ENCODE peak calls at places on chromosome 10, in nine cellular contexts. One of them, this sample, is unnamed.

GRCh38 chr10:106473129-106473528 is 691.4 kb downstream of the SORCS1 start:
- DNase-seq in heart right ventricle: no peak
- DNase-seq in fibroblast of the aortic adventitia: no peak
- DNase-seq in cardiac fibroblast: no peak
- DNase-seq in stomach: no peak
- DNase-seq in IMR-90: no peak
- DNase-seq in breast epithelium: no peak
- DNase-seq in spleen: no peak
- DNase-seq in cardiac muscle cell: no peak
- DNase-seq in this sample: no peak

GRCh38 chr10:16156681-16157080 is 280.1 kb upstream of the PTER start:
- DNase-seq in fibroblast of the aortic adventitia: no peak
- DNase-seq in cardiac fibroblast: no peak
- DNase-seq in IMR-90: no peak
- DNase-seq in spleen: no peak
- DNase-seq in cardiac muscle cell: no peak
- DNase-seq in heart right ventricle: no peak
- DNase-seq in stomach: no peak
- DNase-seq in breast epithelium: no peak
- DNase-seq in this sample: no peak

GRCh38 chr10:77936697-77937567 is 10.4 kb upstream of the DLG5 start:
- DNase-seq in fibroblast of the aortic adventitia: no peak
- DNase-seq in heart right ventricle: no peak
- DNase-seq in IMR-90: no peak
- DNase-seq in cardiac muscle cell: no peak
- DNase-seq in spleen: no peak
- DNase-seq in cardiac fibroblast: no peak
- DNase-seq in stomach: no peak
- DNase-seq in breast epithelium: no peak
- DNase-seq in this sample: no peak

GRCh38 chr10:9004736-9005135 is 950.2 kb downstream of the GATA3 start:
- DNase-seq in cardiac muscle cell: no peak
- DNase-seq in cardiac fibroblast: no peak
- DNase-seq in spleen: no peak
- DNase-seq in fibroblast of the aortic adventitia: no peak
- DNase-seq in stomach: no peak
- DNase-seq in breast epithelium: no peak
- DNase-seq in IMR-90: no peak
- DNase-seq in heart right ventricle: no peak
- DNase-seq in this sample: no peak

GRCh38 chr10:113326160-113327111 is 226.4 kb upstream of the HABP2 start:
- DNase-seq in fibroblast of the aortic adventitia: peak
- DNase-seq in IMR-90: peak
- DNase-seq in spleen: no peak
- DNase-seq in stomach: no peak
- DNase-seq in cardiac muscle cell: no peak
- DNase-seq in heart right ventricle: no peak
- DNase-seq in breast epithelium: no peak
- DNase-seq in cardiac fibroblast: peak
- DNase-seq in this sample: peak

GRCh38 chr10:8044908-8045727 is 9.4 kb upstream of the GATA3 start:
- DNase-seq in cardiac muscle cell: no peak
- DNase-seq in stomach: no peak
- DNase-seq in spleen: no peak
- DNase-seq in fibroblast of the aortic adventitia: no peak
- DNase-seq in IMR-90: no peak
- DNase-seq in cardiac fibroblast: no peak
- DNase-seq in breast epithelium: no peak
- DNase-seq in heart right ventricle: no peak
- DNase-seq in this sample: no peak

GRCh38 chr10:108421256-108421655 is 1256.8 kb upstream of the SORCS1 start:
- DNase-seq in fibroblast of the aortic adventitia: no peak
- DNase-seq in cardiac fibroblast: no peak
- DNase-seq in stomach: no peak
- DNase-seq in cardiac muscle cell: no peak
- DNase-seq in IMR-90: no peak
- DNase-seq in breast epithelium: no peak
- DNase-seq in spleen: no peak
- DNase-seq in heart right ventricle: no peak
- DNase-seq in this sample: peak

GRCh38 chr10:34769941-34770340 is 45.2 kb downstream of the PARD3 start:
- DNase-seq in cardiac muscle cell: no peak
- DNase-seq in IMR-90: no peak
- DNase-seq in cardiac fibroblast: no peak
- DNase-seq in stomach: no peak
- DNase-seq in spleen: no peak
- DNase-seq in heart right ventricle: no peak
- DNase-seq in breast epithelium: no peak
- DNase-seq in fibroblast of the aortic adventitia: no peak
- DNase-seq in this sample: no peak

GRCh38 chr10:110400173-110400947 is 95.6 kb upstream of the SMNDC1 start:
- DNase-seq in spleen: no peak
- DNase-seq in stomach: no peak
- DNase-seq in IMR-90: peak
- DNase-seq in breast epithelium: no peak
- DNase-seq in cardiac fibroblast: no peak
- DNase-seq in fibroblast of the aortic adventitia: no peak
- DNase-seq in cardiac muscle cell: no peak
- DNase-seq in heart right ventricle: no peak
- DNase-seq in this sample: no peak

GRCh38 chr10:17003151-17003550 is 126.5 kb downstream of the CUBN start:
- DNase-seq in heart right ventricle: no peak
- DNase-seq in breast epithelium: no peak
- DNase-seq in cardiac fibroblast: peak
- DNase-seq in cardiac muscle cell: no peak
- DNase-seq in fibroblast of the aortic adventitia: peak
- DNase-seq in spleen: no peak
- DNase-seq in stomach: no peak
- DNase-seq in IMR-90: peak
- DNase-seq in this sample: no peak

GRCh38 chr10:99304027-99304856 is 24.9 kb upstream of the CNNM1 start:
- DNase-seq in fibroblast of the aortic adventitia: no peak
- DNase-seq in heart right ventricle: no peak
- DNase-seq in spleen: no peak
- DNase-seq in IMR-90: no peak
- DNase-seq in breast epithelium: no peak
- DNase-seq in stomach: no peak
- DNase-seq in cardiac muscle cell: peak
- DNase-seq in cardiac fibroblast: no peak
- DNase-seq in this sample: no peak

GRCh38 chr10:103669243-103669929 is 175.9 kb downstream of the NEURL1 start:
- DNase-seq in heart right ventricle: no peak
- DNase-seq in cardiac muscle cell: no peak
- DNase-seq in spleen: no peak
- DNase-seq in stomach: no peak
- DNase-seq in cardiac fibroblast: no peak
- DNase-seq in fibroblast of the aortic adventitia: no peak
- DNase-seq in IMR-90: peak
- DNase-seq in breast epithelium: no peak
- DNase-seq in this sample: no peak

GRCh38 chr10:14032406-14032998 is 298.2 kb downstream of the FRMD4A start:
- DNase-seq in breast epithelium: no peak
- DNase-seq in cardiac muscle cell: peak
- DNase-seq in spleen: peak
- DNase-seq in heart right ventricle: peak
- DNase-seq in stomach: no peak
- DNase-seq in IMR-90: no peak
- DNase-seq in fibroblast of the aortic adventitia: no peak
- DNase-seq in cardiac fibroblast: no peak
- DNase-seq in this sample: peak

GRCh38 chr10:119135517-119135890 is 30.0 kb downstream of the SFXN4 start:
- DNase-seq in breast epithelium: no peak
- DNase-seq in spleen: no peak
- DNase-seq in cardiac muscle cell: no peak
- DNase-seq in fibroblast of the aortic adventitia: peak
- DNase-seq in heart right ventricle: no peak
- DNase-seq in stomach: no peak
- DNase-seq in cardiac fibroblast: peak
- DNase-seq in IMR-90: peak
- DNase-seq in this sample: no peak
- H3K4me3 ChIP-seq in breast epithelium: no peak
- H3K4me3 ChIP-seq in spleen: peak
- H3K4me3 ChIP-seq in cardiac muscle cell: no peak
- H3K4me3 ChIP-seq in fibroblast of the aortic adventitia: no peak
- H3K4me3 ChIP-seq in heart right ventricle: no peak
- H3K4me3 ChIP-seq in stomach: no peak
- H3K4me3 ChIP-seq in cardiac fibroblast: no peak
- H3K4me3 ChIP-seq in IMR-90: no peak
- H3K4me3 ChIP-seq in this sample: no peak

DNA sequence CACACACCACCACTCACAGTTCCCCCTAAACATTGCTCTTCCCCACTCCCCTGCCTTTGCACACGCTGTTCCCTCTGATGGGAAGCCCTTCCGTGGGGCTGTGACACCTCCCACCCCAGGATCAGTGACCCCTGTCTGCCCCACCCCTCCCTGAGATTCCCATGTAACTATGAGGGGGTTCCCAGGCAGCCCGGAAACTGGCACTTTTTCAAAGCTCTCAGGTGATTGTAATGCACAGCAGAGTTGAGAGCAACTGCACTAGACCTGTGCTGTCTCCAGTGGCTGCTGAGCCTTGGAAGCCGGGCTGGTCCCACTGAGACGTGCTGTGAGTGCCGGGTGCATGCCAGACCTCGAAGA is 29.8 kb downstream of the GPRIN2 start:
- DNase-seq in cardiac muscle cell: no peak
- DNase-seq in breast epithelium: peak
- DNase-seq in heart right ventricle: no peak
- DNase-seq in spleen: peak
- DNase-seq in cardiac fibroblast: peak
- DNase-seq in IMR-90: no peak
- DNase-seq in fibroblast of the aortic adventitia: no peak
- DNase-seq in stomach: peak
- DNase-seq in this sample: no peak
- TF ChIP-seq CTCF in cardiac muscle cell: no peak
- TF ChIP-seq CTCF in breast epithelium: no peak
- TF ChIP-seq CTCF in heart right ventricle: no peak
- TF ChIP-seq CTCF in spleen: no peak
- TF ChIP-seq CTCF in cardiac fibroblast: no peak
- TF ChIP-seq CTCF in IMR-90: no peak
- TF ChIP-seq CTCF in fibroblast of the aortic adventitia: no peak
- TF ChIP-seq CTCF in stomach: no peak
- TF ChIP-seq CTCF in this sample: no peak

GRCh38 chr10:124419635-124420034 is 912 bp upstream of the OAT start:
- DNase-seq in spleen: peak
- DNase-seq in IMR-90: no peak
- DNase-seq in breast epithelium: no peak
- DNase-seq in fibroblast of the aortic adventitia: no peak
- DNase-seq in cardiac muscle cell: no peak
- DNase-seq in heart right ventricle: no peak
- DNase-seq in cardiac fibroblast: no peak
- DNase-seq in stomach: peak
- DNase-seq in this sample: no peak
- H3K4me3 ChIP-seq in spleen: peak
- H3K4me3 ChIP-seq in IMR-90: no peak
- H3K4me3 ChIP-seq in breast epithelium: no peak
- H3K4me3 ChIP-seq in fibroblast of the aortic adventitia: no peak
- H3K4me3 ChIP-seq in cardiac muscle cell: no peak
- H3K4me3 ChIP-seq in heart right ventricle: no peak
- H3K4me3 ChIP-seq in cardiac fibroblast: no peak
- H3K4me3 ChIP-seq in stomach: peak
- H3K4me3 ChIP-seq in this sample: no peak

DNA sequence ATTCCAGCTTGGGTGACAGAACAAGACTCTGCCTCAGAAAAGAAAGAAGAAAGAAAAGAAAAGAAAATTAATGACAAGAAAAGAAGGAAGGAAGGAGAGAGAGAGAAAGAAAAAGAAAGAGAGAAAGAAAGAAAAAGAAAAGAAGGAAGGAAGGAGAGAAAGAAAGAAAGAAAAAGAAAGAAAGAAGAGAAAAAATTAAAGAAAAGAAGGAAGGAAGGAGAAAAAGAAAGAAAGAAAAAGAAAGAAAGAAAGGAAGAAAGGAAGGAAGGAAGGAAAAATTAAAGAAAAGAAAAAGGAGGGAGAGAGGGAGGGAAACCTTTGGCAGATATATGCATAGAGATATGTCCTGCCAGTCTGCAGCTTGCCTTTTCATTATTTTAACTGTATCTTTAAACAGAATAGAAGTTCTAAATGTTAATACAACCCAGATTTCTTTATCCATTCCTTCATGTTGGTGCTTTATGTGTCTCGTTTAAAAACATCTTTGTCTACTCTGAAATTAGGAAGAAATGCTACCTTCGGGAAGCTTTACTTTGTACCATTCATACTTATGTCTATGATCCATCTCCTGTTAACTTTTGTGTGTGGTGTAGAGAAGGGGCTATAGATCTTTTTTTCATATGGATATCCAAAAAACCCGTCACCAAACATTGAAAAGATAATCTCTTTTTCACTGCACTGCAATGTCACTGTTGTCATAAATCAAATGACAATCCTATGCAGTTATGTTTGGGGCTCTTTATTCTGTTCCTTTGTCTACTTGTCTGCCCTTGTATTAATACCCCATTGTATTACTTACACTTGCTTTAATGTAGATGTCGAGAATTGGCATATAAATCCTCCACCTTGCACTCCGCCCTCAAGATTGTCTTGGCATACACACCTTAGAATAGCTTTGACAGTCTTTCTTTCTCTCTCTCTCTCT is 70.8 kb downstream of the VSTM4 start:
- DNase-seq in heart right ventricle: no peak
- DNase-seq in fibroblast of the aortic adventitia: no peak
- DNase-seq in cardiac fibroblast: no peak
- DNase-seq in cardiac muscle cell: no peak
- DNase-seq in breast epithelium: no peak
- DNase-seq in spleen: no peak
- DNase-seq in stomach: no peak
- DNase-seq in IMR-90: no peak
- DNase-seq in this sample: no peak
- TF ChIP-seq CTCF in heart right ventricle: no peak
- TF ChIP-seq CTCF in fibroblast of the aortic adventitia: no peak
- TF ChIP-seq CTCF in cardiac fibroblast: no peak
- TF ChIP-seq CTCF in cardiac muscle cell: no peak
- TF ChIP-seq CTCF in breast epithelium: no peak
- TF ChIP-seq CTCF in spleen: no peak
- TF ChIP-seq CTCF in stomach: no peak
- TF ChIP-seq CTCF in IMR-90: no peak
- TF ChIP-seq CTCF in this sample: no peak

GRCh38 chr10:101718681-101719275 is 23.8 kb upstream of the FBXW4 start:
- DNase-seq in breast epithelium: no peak
- DNase-seq in spleen: no peak
- DNase-seq in fibroblast of the aortic adventitia: no peak
- DNase-seq in IMR-90: peak
- DNase-seq in heart right ventricle: no peak
- DNase-seq in cardiac muscle cell: peak
- DNase-seq in stomach: no peak
- DNase-seq in cardiac fibroblast: no peak
- DNase-seq in this sample: no peak
- H3K4me3 ChIP-seq in breast epithelium: no peak
- H3K4me3 ChIP-seq in spleen: no peak
- H3K4me3 ChIP-seq in fibroblast of the aortic adventitia: no peak
- H3K4me3 ChIP-seq in IMR-90: no peak
- H3K4me3 ChIP-seq in heart right ventricle: no peak
- H3K4me3 ChIP-seq in cardiac muscle cell: no peak
- H3K4me3 ChIP-seq in stomach: no peak
- H3K4me3 ChIP-seq in cardiac fibroblast: no peak
- H3K4me3 ChIP-seq in this sample: no peak

GRCh38 chr10:35916791-35917190 is 274.7 kb upstream of the FZD8 start:
- DNase-seq in spleen: no peak
- DNase-seq in cardiac muscle cell: no peak
- DNase-seq in IMR-90: peak
- DNase-seq in fibroblast of the aortic adventitia: no peak
- DNase-seq in cardiac fibroblast: no peak
- DNase-seq in heart right ventricle: no peak
- DNase-seq in stomach: no peak
- DNase-seq in breast epithelium: no peak
- DNase-seq in this sample: no peak
- TF ChIP-seq CTCF in spleen: no peak
- TF ChIP-seq CTCF in cardiac muscle cell: peak
- TF ChIP-seq CTCF in IMR-90: peak
- TF ChIP-seq CTCF in fibroblast of the aortic adventitia: peak
- TF ChIP-seq CTCF in cardiac fibroblast: no peak
- TF ChIP-seq CTCF in heart right ventricle: peak
- TF ChIP-seq CTCF in stomach: no peak
- TF ChIP-seq CTCF in breast epithelium: no peak
- TF ChIP-seq CTCF in this sample: no peak